ENCODE peak calls at places on chromosomes 7 and 10, in four cellular contexts. J, X, Z and S are unnamed samples.

GRCh38 chr7:129923709-129924108 is 29.1 kb downstream of the UBE2H start:
- DNase-seq in J (no peak), X (no peak), Z (no peak), S (no peak)

GRCh38 chr7:143924851-143925250 is 10.2 kb upstream of the OR2F2 start:
- DNase-seq in J (no peak), X (no peak), Z (no peak), S (no peak)

GRCh38 chr10:43926371-43926770 is 277.7 kb upstream of the ZNF32 start:
- DNase-seq in J (no peak), X (no peak), Z (no peak), S (no peak)

GRCh38 chr10:119025336-119025735 is 4.2 kb upstream of the NANOS1 start:
- DNase-seq in J (peak; percentile 94), X (no peak), Z (peak; percentile 59), S (peak; percentile 82)

GRCh38 chr10:1454428-1454827 is 282.9 kb downstream of the ADARB2 start:
- DNase-seq in J (no peak), X (no peak), Z (no peak), S (no peak)

GRCh38 chr7:102234131-102234530 is 52.5 kb upstream of the SH2B2 start:
- DNase-seq in J (no peak), X (no peak), Z (peak; percentile 69), S (no peak)

GRCh38 chr7:159095979-159096411 is 48.7 kb downstream of the VIPR2 start:
- DNase-seq in J (peak; percentile 53), X (no peak), Z (no peak), S (peak; percentile 70)

GRCh38 chr7:73735526-73735905 is 3.1 kb downstream of the ABHD11 start:
- DNase-seq in J (no peak), X (no peak), Z (no peak), S (no peak)

GRCh38 chr10:88243847-88244730 is 339.0 kb downstream of the RNLS start:
- DNase-seq in J (peak; percentile 60), X (peak; percentile 74), Z (peak; percentile 89), S (peak; percentile 43)

GRCh38 chr7:101728888-101729883 is 88.2 kb upstream of the CUX1 start:
- DNase-seq in J (peak; percentile 83), X (peak; percentile 90), Z (no peak), S (peak; percentile 84)

GRCh38 chr7:28591725-28592331 is 179.5 kb downstream of the CREB5 start:
- DNase-seq in J (no peak), X (no peak), Z (no peak), S (no peak)

GRCh38 chr7:151683615-151684407 is 164.1 kb upstream of the RHEB start:
- DNase-seq in J (peak; percentile 62), X (no peak), Z (no peak), S (no peak)

GRCh38 chr7:128158370-128158769 is 82.7 kb upstream of the LEP start:
- DNase-seq in J (no peak), X (no peak), Z (no peak), S (no peak)

GRCh38 chr7:66731986-66732385 is 8.5 kb upstream of the RABGEF1 start:
- DNase-seq in J (no peak), X (no peak), Z (no peak), S (no peak)

DNA sequence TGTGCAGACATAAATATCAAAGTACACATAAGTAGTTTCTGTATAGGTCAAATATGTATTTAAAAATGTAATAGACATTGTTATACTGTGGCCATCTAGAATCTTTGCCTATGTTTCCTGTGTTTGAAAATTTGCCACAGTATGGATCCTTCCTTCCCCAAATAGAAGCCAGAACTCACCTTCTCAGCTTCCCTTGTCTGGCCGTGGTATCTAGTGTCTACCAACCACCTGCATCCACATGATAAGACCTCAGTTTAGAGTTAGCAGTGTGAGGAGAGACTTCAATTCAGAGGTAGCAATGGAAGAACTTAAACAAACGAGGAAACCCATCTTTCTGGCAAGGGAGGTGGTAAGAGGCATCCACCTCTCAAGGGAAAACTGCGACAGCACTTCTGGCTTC is 4.9 kb downstream of the TRDMT1 start:
- DNase-seq in J (no peak), X (no peak), Z (no peak), S (no peak)
- H3K4me3 ChIP-seq in J (no peak overlapping the region), X (no peak overlapping the region), Z (no peak overlapping the region), S (no peak overlapping the region)

GRCh38 chr7:36152756-36153570 is at the start of gene EEPD1:
- DNase-seq in J (peak; percentile 100), X (peak; percentile 100), Z (peak; percentile 100), S (peak; percentile 100)

GRCh38 chr7:36151921-36152755 is 916 bp upstream of the EEPD1 start:
- DNase-seq in J (no peak), X (no peak), Z (no peak), S (no peak)

GRCh38 chr7:36155811-36156361 is 2.8 kb downstream of the EEPD1 start:
- DNase-seq in J (no peak), X (peak; percentile 43), Z (peak; percentile 91), S (peak; percentile 57)

GRCh38 chr7:36154255-36155212 is 1.5 kb downstream of the EEPD1 start:
- DNase-seq in J (no peak), X (no peak), Z (peak; percentile 64), S (peak; percentile 39)

GRCh38 chr7:36153571-36154097 is 580 bp downstream of the EEPD1 start:
- DNase-seq in J (peak; percentile 82), X (peak; percentile 39), Z (peak; percentile 72), S (peak; percentile 92)
- H3K27ac ChIP-seq in J (peak overlapping the region; percentile 74), X (peak overlapping the region; percentile 92), Z (peak overlapping the region; percentile 93), S (peak overlapping the region; percentile 78)

DNA sequence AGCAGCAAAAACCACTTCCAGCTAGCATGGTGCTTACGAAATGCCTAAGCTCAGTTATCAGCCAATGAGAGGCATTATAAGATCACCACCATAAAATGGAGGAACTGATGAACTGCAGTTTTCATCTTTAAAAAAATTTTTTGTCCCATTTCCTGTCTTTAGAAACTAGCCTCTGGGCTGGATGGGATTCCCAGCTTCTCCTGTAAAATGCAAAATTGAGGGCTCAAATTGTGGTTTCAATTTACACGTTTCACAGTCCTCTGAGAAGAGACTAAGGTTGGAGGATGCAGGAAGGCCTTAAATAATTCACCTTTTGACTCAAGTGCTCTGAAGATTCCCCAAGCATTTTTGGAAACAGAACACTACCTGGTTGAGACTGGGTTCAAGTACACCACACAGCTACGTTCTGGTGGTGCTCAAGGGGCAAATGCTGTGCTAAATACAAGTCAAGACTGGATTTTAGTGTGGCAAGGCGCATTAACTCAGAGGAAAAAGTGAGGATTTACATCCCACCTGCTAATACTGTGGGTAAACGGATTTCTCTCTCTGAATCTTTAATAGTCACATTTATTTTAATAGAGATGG is 948 bp downstream of the ZNF25 start:
- DNase-seq in J (no peak), X (no peak), Z (no peak), S (no peak)
- H3K4me3 ChIP-seq in J (peak overlapping the region; percentile 94), X (peak overlapping the region; percentile 84), Z (peak overlapping the region; percentile 82), S (peak overlapping the region; percentile 69)

GRCh38 chr10:75402486-75403143 is 1.1 kb upstream of the ZNF503 start:
- DNase-seq in J (peak; percentile 74), X (peak; percentile 45), Z (peak; percentile 65), S (peak; percentile 45)
- H3K27ac ChIP-seq in J (peak overlapping the region; percentile 96), X (peak overlapping the region; percentile 90), Z (peak overlapping the region; percentile 93), S (peak overlapping the region; percentile 95)

GRCh38 chr10:3935141-3935540 is 150.1 kb upstream of the KLF6 start:
- DNase-seq in J (no peak), X (no peak), Z (no peak), S (no peak)
- H3K4me3 ChIP-seq in J (peak overlapping the region; percentile 14), X (no peak overlapping the region), Z (no peak overlapping the region), S (no peak overlapping the region)

GRCh38 chr7:99042957-99043356 is 101.0 kb downstream of the SMURF1 start:
- DNase-seq in J (no peak), X (peak; percentile 11), Z (no peak), S (no peak)
- H3K27ac ChIP-seq in J (no peak overlapping the region), X (no peak overlapping the region), Z (no peak overlapping the region), S (no peak overlapping the region)

DNA sequence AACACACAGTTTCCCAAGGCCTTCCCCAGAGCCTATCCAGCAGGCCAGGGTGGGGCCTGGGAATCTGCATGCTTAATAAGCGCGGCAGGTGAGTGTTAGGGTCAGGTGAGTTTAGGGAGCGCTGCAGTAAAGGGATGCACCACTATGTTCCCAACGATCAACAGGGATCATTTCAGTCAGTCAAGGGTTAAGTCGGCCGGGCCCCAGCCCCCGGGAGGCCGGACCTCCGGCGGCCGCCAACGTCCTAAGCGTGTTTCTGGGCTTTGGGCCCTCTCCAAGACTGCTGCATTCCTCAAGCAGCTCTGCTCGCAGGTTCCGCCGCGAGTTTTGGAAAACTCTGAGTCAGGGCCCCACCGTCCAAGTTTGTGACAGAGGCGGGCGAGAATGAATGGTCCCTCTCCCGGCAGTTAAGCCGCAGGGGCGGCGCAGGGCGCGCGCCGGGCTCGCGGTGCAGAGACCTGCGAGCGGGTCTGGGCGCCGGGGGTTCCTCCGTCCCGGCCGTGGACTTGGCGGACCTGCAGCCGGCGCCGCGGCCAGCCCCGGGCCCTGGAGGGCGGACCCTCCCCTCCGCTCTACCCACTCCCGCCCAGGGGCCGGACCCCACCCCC is 81.6 kb downstream of the ARHGAP22 start:
- DNase-seq in J (no peak), X (no peak), Z (no peak), S (peak; percentile 84)
- H3K4me3 ChIP-seq in J (peak overlapping the region; percentile 46), X (peak overlapping the region; percentile 30), Z (peak overlapping the region; percentile 31), S (peak overlapping the region; percentile 19)